ENCODE peak calls at places on chromosomes 2 and 18, in six cellular contexts. J, U, S, X, A and P are unnamed samples.

GRCh38 chr2:113157897-113158753 is 15.6 kb upstream of the PSD4 start:
- DNase-seq in S (no peak), J (no peak), X (no peak), U (no peak), A (no peak), P (peak; percentile 55)

GRCh38 chr2:63894167-63894566 is 52.5 kb downstream of the UGP2 start:
- DNase-seq in U (no peak), A (no peak), J (no peak), X (no peak), S (no peak), P (no peak)

GRCh38 chr2:109689973-109690372 is 75.8 kb downstream of the SOWAHC start:
- DNase-seq in A (no peak), X (no peak), S (no peak), U (no peak), J (no peak), P (no peak)

GRCh38 chr2:127810156-127810636 is 775 bp downstream of the WDR33 start:
- DNase-seq in S (no peak), A (no peak), J (no peak), X (no peak), U (peak; percentile 61), P (no peak)

GRCh38 chr2:222598611-222599010 is 57.3 kb downstream of the FARSB start:
- DNase-seq in A (no peak), X (no peak), U (no peak), S (no peak), J (no peak), P (no peak)

GRCh38 chr2:174681099-174681982 is 82.9 kb downstream of the CHRNA1 start:
- DNase-seq in S (no peak), U (no peak), J (no peak), A (no peak), X (no peak), P (no peak)

GRCh38 chr2:226187601-226188000 is 612.0 kb downstream of the IRS1 start:
- DNase-seq in S (peak; percentile 59), J (peak; percentile 35), A (no peak), X (no peak), U (peak; percentile 10), P (no peak)

GRCh38 chr2:148252646-148253045 is 231.8 kb downstream of the MBD5 start:
- DNase-seq in X (no peak), S (no peak), J (no peak), U (no peak), A (no peak), P (no peak)

GRCh38 chr18:22229456-22230124 is 60.2 kb downstream of the GATA6 start:
- DNase-seq in S (no peak), X (no peak), A (no peak), U (no peak), J (no peak), P (no peak)